ENCODE peak calls at places on chromosomes 11 and 22, in ten cellular contexts. One of them, this sample, is unnamed.

GRCh38 chr11:64796757-64797541 is 6.1 kb downstream of the MAP4K2 start:
- DNase-seq in gastrocnemius medialis: no peak
- DNase-seq in stomach: no peak
- DNase-seq in choroid plexus epithelial cell: no peak
- DNase-seq in upper lobe of right lung: no peak
- DNase-seq in bronchial epithelial cell: no peak
- DNase-seq in PC-3: no peak
- DNase-seq in WERI-Rb-1: no peak
- DNase-seq in astrocyte: no peak
- DNase-seq in psoas muscle: no peak
- DNase-seq in this sample: no peak

GRCh38 chr11:63880031-63880841 is 36.7 kb downstream of the RCOR2 start:
- DNase-seq in gastrocnemius medialis: no peak
- DNase-seq in stomach: no peak
- DNase-seq in choroid plexus epithelial cell: peak
- DNase-seq in upper lobe of right lung: no peak
- DNase-seq in bronchial epithelial cell: no peak
- DNase-seq in PC-3: no peak
- DNase-seq in WERI-Rb-1: no peak
- DNase-seq in astrocyte: peak
- DNase-seq in psoas muscle: no peak
- DNase-seq in this sample: peak

GRCh38 chr11:90235536-90235935 is 12.7 kb upstream of the CHORDC1 start:
- DNase-seq in gastrocnemius medialis: no peak
- DNase-seq in stomach: no peak
- DNase-seq in choroid plexus epithelial cell: no peak
- DNase-seq in upper lobe of right lung: no peak
- DNase-seq in bronchial epithelial cell: no peak
- DNase-seq in PC-3: no peak
- DNase-seq in WERI-Rb-1: no peak
- DNase-seq in astrocyte: peak
- DNase-seq in psoas muscle: no peak
- DNase-seq in this sample: peak

GRCh38 chr11:123111465-123111864 is 49.5 kb upstream of the HSPA8 start:
- DNase-seq in gastrocnemius medialis: no peak
- DNase-seq in stomach: no peak
- DNase-seq in choroid plexus epithelial cell: peak
- DNase-seq in upper lobe of right lung: no peak
- DNase-seq in bronchial epithelial cell: peak
- DNase-seq in PC-3: peak
- DNase-seq in WERI-Rb-1: no peak
- DNase-seq in astrocyte: peak
- DNase-seq in psoas muscle: no peak
- DNase-seq in this sample: peak

GRCh38 chr11:26572770-26573402 is 823 bp upstream of the MUC15 start:
- DNase-seq in gastrocnemius medialis: no peak
- DNase-seq in stomach: no peak
- DNase-seq in choroid plexus epithelial cell: peak
- DNase-seq in upper lobe of right lung: no peak
- DNase-seq in bronchial epithelial cell: peak
- DNase-seq in PC-3: no peak
- DNase-seq in WERI-Rb-1: no peak
- DNase-seq in astrocyte: no peak
- DNase-seq in psoas muscle: no peak
- DNase-seq in this sample: no peak

GRCh38 chr11:134244593-134244992 is 8.6 kb downstream of the THYN1 start:
- DNase-seq in gastrocnemius medialis: no peak
- DNase-seq in stomach: no peak
- DNase-seq in choroid plexus epithelial cell: peak
- DNase-seq in upper lobe of right lung: no peak
- DNase-seq in bronchial epithelial cell: peak
- DNase-seq in PC-3: peak
- DNase-seq in WERI-Rb-1: no peak
- DNase-seq in astrocyte: no peak
- DNase-seq in psoas muscle: no peak
- DNase-seq in this sample: peak

GRCh38 chr11:133945087-133945974 is 11.4 kb downstream of the IGSF9B start:
- DNase-seq in gastrocnemius medialis: no peak
- DNase-seq in stomach: no peak
- DNase-seq in choroid plexus epithelial cell: no peak
- DNase-seq in upper lobe of right lung: no peak
- DNase-seq in bronchial epithelial cell: peak
- DNase-seq in PC-3: peak
- DNase-seq in WERI-Rb-1: no peak
- DNase-seq in astrocyte: peak
- DNase-seq in psoas muscle: no peak
- DNase-seq in this sample: no peak

GRCh38 chr11:86513746-86514373 is 139.2 kb downstream of the CCDC81 start:
- DNase-seq in gastrocnemius medialis: no peak
- DNase-seq in stomach: no peak
- DNase-seq in choroid plexus epithelial cell: no peak
- DNase-seq in upper lobe of right lung: no peak
- DNase-seq in bronchial epithelial cell: no peak
- DNase-seq in PC-3: no peak
- DNase-seq in WERI-Rb-1: no peak
- DNase-seq in astrocyte: no peak
- DNase-seq in psoas muscle: no peak
- DNase-seq in this sample: no peak

GRCh38 chr11:65223031-65223430 is 38.7 kb upstream of the POLA2 start:
- DNase-seq in gastrocnemius medialis: no peak
- DNase-seq in stomach: no peak
- DNase-seq in choroid plexus epithelial cell: no peak
- DNase-seq in upper lobe of right lung: no peak
- DNase-seq in bronchial epithelial cell: no peak
- DNase-seq in PC-3: no peak
- DNase-seq in WERI-Rb-1: no peak
- DNase-seq in astrocyte: no peak
- DNase-seq in psoas muscle: no peak
- DNase-seq in this sample: no peak

GRCh38 chr11:43812471-43812870 is 68.2 kb upstream of the ALKBH3 start:
- DNase-seq in gastrocnemius medialis: no peak
- DNase-seq in stomach: no peak
- DNase-seq in choroid plexus epithelial cell: no peak
- DNase-seq in upper lobe of right lung: no peak
- DNase-seq in bronchial epithelial cell: no peak
- DNase-seq in PC-3: no peak
- DNase-seq in WERI-Rb-1: no peak
- DNase-seq in astrocyte: no peak
- DNase-seq in psoas muscle: no peak
- DNase-seq in this sample: no peak

GRCh38 chr11:6618117-6619020 is 853 bp downstream of the TPP1 start:
- DNase-seq in gastrocnemius medialis: no peak
- DNase-seq in stomach: peak
- DNase-seq in choroid plexus epithelial cell: peak
- DNase-seq in upper lobe of right lung: peak
- DNase-seq in bronchial epithelial cell: peak
- DNase-seq in PC-3: peak
- DNase-seq in WERI-Rb-1: no peak
- DNase-seq in astrocyte: peak
- DNase-seq in psoas muscle: peak
- DNase-seq in this sample: peak

GRCh38 chr22:23071163-23072034 is 1.1 kb downstream of the GNAZ start:
- DNase-seq in gastrocnemius medialis: no peak
- DNase-seq in stomach: no peak
- DNase-seq in choroid plexus epithelial cell: no peak
- DNase-seq in upper lobe of right lung: peak
- DNase-seq in bronchial epithelial cell: no peak
- DNase-seq in PC-3: no peak
- DNase-seq in WERI-Rb-1: no peak
- DNase-seq in astrocyte: no peak
- DNase-seq in psoas muscle: peak
- DNase-seq in this sample: no peak

GRCh38 chr22:47552541-47553205 is 790.2 kb downstream of the TBC1D22A start:
- DNase-seq in gastrocnemius medialis: no peak
- DNase-seq in stomach: no peak
- DNase-seq in choroid plexus epithelial cell: no peak
- DNase-seq in upper lobe of right lung: no peak
- DNase-seq in bronchial epithelial cell: no peak
- DNase-seq in PC-3: no peak
- DNase-seq in WERI-Rb-1: no peak
- DNase-seq in astrocyte: no peak
- DNase-seq in psoas muscle: no peak
- DNase-seq in this sample: no peak

GRCh38 chr11:106461839-106462545 is 384.5 kb downstream of the AASDHPPT start:
- DNase-seq in gastrocnemius medialis: no peak
- DNase-seq in stomach: no peak
- DNase-seq in choroid plexus epithelial cell: peak
- DNase-seq in upper lobe of right lung: no peak
- DNase-seq in bronchial epithelial cell: no peak
- DNase-seq in PC-3: no peak
- DNase-seq in WERI-Rb-1: no peak
- DNase-seq in astrocyte: peak
- DNase-seq in psoas muscle: no peak
- DNase-seq in this sample: peak

GRCh38 chr22:30305906-30306628 is 16.8 kb upstream of the CASTOR1 start:
- DNase-seq in gastrocnemius medialis: no peak
- DNase-seq in stomach: no peak
- DNase-seq in choroid plexus epithelial cell: no peak
- DNase-seq in upper lobe of right lung: no peak
- DNase-seq in bronchial epithelial cell: peak
- DNase-seq in PC-3: no peak
- DNase-seq in WERI-Rb-1: no peak
- DNase-seq in astrocyte: no peak
- DNase-seq in psoas muscle: no peak
- DNase-seq in this sample: peak

GRCh38 chr11:78332174-78332866 is 85.3 kb downstream of the GAB2 start:
- DNase-seq in gastrocnemius medialis: no peak
- DNase-seq in stomach: no peak
- DNase-seq in choroid plexus epithelial cell: peak
- DNase-seq in upper lobe of right lung: no peak
- DNase-seq in bronchial epithelial cell: peak
- DNase-seq in PC-3: no peak
- DNase-seq in WERI-Rb-1: no peak
- DNase-seq in astrocyte: no peak
- DNase-seq in psoas muscle: no peak
- DNase-seq in this sample: no peak
- H3K4me3 ChIP-seq in gastrocnemius medialis: no peak
- H3K4me3 ChIP-seq in stomach: no peak
- H3K4me3 ChIP-seq in choroid plexus epithelial cell: no peak
- H3K4me3 ChIP-seq in upper lobe of right lung: no peak
- H3K4me3 ChIP-seq in bronchial epithelial cell: no peak
- H3K4me3 ChIP-seq in PC-3: no peak
- H3K4me3 ChIP-seq in WERI-Rb-1: no peak
- H3K4me3 ChIP-seq in astrocyte: no peak
- H3K4me3 ChIP-seq in psoas muscle: no peak
- H3K4me3 ChIP-seq in this sample: no peak

DNA sequence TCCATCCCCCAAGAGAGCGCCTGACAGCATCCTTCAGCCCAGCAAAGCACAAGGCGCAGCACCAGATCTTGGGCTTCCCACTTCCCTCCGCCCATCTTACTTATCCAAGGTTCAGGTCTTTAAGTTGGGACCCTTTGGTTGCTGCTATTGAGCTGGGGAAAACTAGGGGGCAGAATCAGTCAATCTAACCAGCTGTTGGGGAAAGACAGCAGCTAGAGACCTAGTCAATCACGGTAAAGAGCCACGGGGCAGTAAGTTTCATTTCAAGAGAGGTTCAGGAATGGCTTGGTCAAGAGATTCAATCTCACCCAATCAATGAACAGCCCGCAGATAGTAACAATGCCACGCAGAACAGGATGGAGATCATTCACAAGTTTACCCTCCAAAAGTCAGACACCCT is 1.7 kb downstream of the ABTB2 start:
- DNase-seq in gastrocnemius medialis: no peak
- DNase-seq in stomach: no peak
- DNase-seq in choroid plexus epithelial cell: no peak
- DNase-seq in upper lobe of right lung: no peak
- DNase-seq in bronchial epithelial cell: no peak
- DNase-seq in PC-3: no peak
- DNase-seq in WERI-Rb-1: peak
- DNase-seq in astrocyte: no peak
- DNase-seq in psoas muscle: no peak
- DNase-seq in this sample: no peak
- TF ChIP-seq CTCF in gastrocnemius medialis: no peak
- TF ChIP-seq CTCF in stomach: no peak
- TF ChIP-seq CTCF in choroid plexus epithelial cell: no peak
- TF ChIP-seq CTCF in upper lobe of right lung: no peak
- TF ChIP-seq CTCF in bronchial epithelial cell: no peak
- TF ChIP-seq CTCF in PC-3: peak
- TF ChIP-seq CTCF in WERI-Rb-1: peak
- TF ChIP-seq CTCF in astrocyte: no peak
- TF ChIP-seq CTCF in psoas muscle: no peak
- TF ChIP-seq CTCF in this sample: no peak

GRCh38 chr22:42074846-42075245 is 798 bp downstream of the PHETA2 start:
- DNase-seq in gastrocnemius medialis: no peak
- DNase-seq in stomach: no peak
- DNase-seq in choroid plexus epithelial cell: peak
- DNase-seq in upper lobe of right lung: no peak
- DNase-seq in bronchial epithelial cell: no peak
- DNase-seq in PC-3: no peak
- DNase-seq in WERI-Rb-1: no peak
- DNase-seq in astrocyte: no peak
- DNase-seq in psoas muscle: peak
- DNase-seq in this sample: no peak
- H3K4me3 ChIP-seq in gastrocnemius medialis: peak
- H3K4me3 ChIP-seq in stomach: peak
- H3K4me3 ChIP-seq in choroid plexus epithelial cell: peak
- H3K4me3 ChIP-seq in upper lobe of right lung: peak
- H3K4me3 ChIP-seq in bronchial epithelial cell: peak
- H3K4me3 ChIP-seq in PC-3: no peak
- H3K4me3 ChIP-seq in WERI-Rb-1: no peak
- H3K4me3 ChIP-seq in astrocyte: peak
- H3K4me3 ChIP-seq in psoas muscle: peak
- H3K4me3 ChIP-seq in this sample: peak

GRCh38 chr11:120109531-120109930 is 28.4 kb downstream of the TRIM29 start:
- DNase-seq in gastrocnemius medialis: no peak
- DNase-seq in stomach: no peak
- DNase-seq in choroid plexus epithelial cell: no peak
- DNase-seq in upper lobe of right lung: no peak
- DNase-seq in bronchial epithelial cell: no peak
- DNase-seq in PC-3: no peak
- DNase-seq in WERI-Rb-1: peak
- DNase-seq in astrocyte: no peak
- DNase-seq in psoas muscle: no peak
- DNase-seq in this sample: no peak

GRCh38 chr11:120108154-120108784 is 29.6 kb downstream of the TRIM29 start:
- DNase-seq in gastrocnemius medialis: peak
- DNase-seq in stomach: peak
- DNase-seq in choroid plexus epithelial cell: peak
- DNase-seq in upper lobe of right lung: peak
- DNase-seq in bronchial epithelial cell: peak
- DNase-seq in PC-3: peak
- DNase-seq in WERI-Rb-1: peak
- DNase-seq in astrocyte: peak
- DNase-seq in psoas muscle: peak
- DNase-seq in this sample: peak

GRCh38 chr11:120115272-120116000 is 22.5 kb downstream of the TRIM29 start:
- DNase-seq in gastrocnemius medialis: no peak
- DNase-seq in stomach: no peak
- DNase-seq in choroid plexus epithelial cell: no peak
- DNase-seq in upper lobe of right lung: no peak
- DNase-seq in bronchial epithelial cell: no peak
- DNase-seq in PC-3: no peak
- DNase-seq in WERI-Rb-1: no peak
- DNase-seq in astrocyte: no peak
- DNase-seq in psoas muscle: no peak
- DNase-seq in this sample: no peak

GRCh38 chr11:120108785-120109168 is 29.1 kb downstream of the TRIM29 start:
- DNase-seq in gastrocnemius medialis: no peak
- DNase-seq in stomach: no peak
- DNase-seq in choroid plexus epithelial cell: no peak
- DNase-seq in upper lobe of right lung: no peak
- DNase-seq in bronchial epithelial cell: peak
- DNase-seq in PC-3: no peak
- DNase-seq in WERI-Rb-1: no peak
- DNase-seq in astrocyte: no peak
- DNase-seq in psoas muscle: no peak
- DNase-seq in this sample: no peak

GRCh38 chr11:120112174-120112796 is 25.6 kb downstream of the TRIM29 start:
- DNase-seq in gastrocnemius medialis: no peak
- DNase-seq in stomach: no peak
- DNase-seq in choroid plexus epithelial cell: no peak
- DNase-seq in upper lobe of right lung: no peak
- DNase-seq in bronchial epithelial cell: no peak
- DNase-seq in PC-3: no peak
- DNase-seq in WERI-Rb-1: no peak
- DNase-seq in astrocyte: no peak
- DNase-seq in psoas muscle: no peak
- DNase-seq in this sample: no peak
- TF ChIP-seq CTCF in gastrocnemius medialis: no peak
- TF ChIP-seq CTCF in stomach: no peak
- TF ChIP-seq CTCF in choroid plexus epithelial cell: peak
- TF ChIP-seq CTCF in upper lobe of right lung: no peak
- TF ChIP-seq CTCF in bronchial epithelial cell: no peak
- TF ChIP-seq CTCF in PC-3: peak
- TF ChIP-seq CTCF in WERI-Rb-1: peak
- TF ChIP-seq CTCF in astrocyte: no peak
- TF ChIP-seq CTCF in psoas muscle: no peak
- TF ChIP-seq CTCF in this sample: no peak

This sample was measured in fibroblast of villous mesenchyme.